ENCODE peak calls at places on chromosomes 12 and 14, in eight cellular contexts. One of them, this sample, is unnamed.

GRCh38 chr12:68245071-68246021 is 8.1 kb downstream of the IL22 start:
- DNase-seq in endothelial cell: no peak
- DNase-seq in retinal pigment epithelial cell: no peak
- DNase-seq in OCI-LY7: no peak
- DNase-seq in Caco-2: no peak
- DNase-seq in foreskin fibroblast: no peak
- DNase-seq in GM23338: no peak
- DNase-seq in lower lobe of right lung: no peak
- DNase-seq in this sample: no peak

GRCh38 chr14:64758025-64758521 is 53.8 kb downstream of the PLEKHG3 start:
- DNase-seq in retinal pigment epithelial cell: no peak
- DNase-seq in GM23338: peak
- DNase-seq in Caco-2: peak
- DNase-seq in endothelial cell: no peak
- DNase-seq in foreskin fibroblast: no peak
- DNase-seq in OCI-LY7: no peak
- DNase-seq in lower lobe of right lung: peak
- DNase-seq in this sample: no peak

GRCh38 chr14:93219103-93219726 is 12.2 kb downstream of the UBR7 start:
- DNase-seq in retinal pigment epithelial cell: no peak
- DNase-seq in foreskin fibroblast: peak
- DNase-seq in lower lobe of right lung: no peak
- DNase-seq in Caco-2: peak
- DNase-seq in endothelial cell: no peak
- DNase-seq in OCI-LY7: peak
- DNase-seq in GM23338: peak
- DNase-seq in this sample: peak

GRCh38 chr12:92538970-92539749 is 163.6 kb upstream of the PLEKHG7 start:
- DNase-seq in foreskin fibroblast: peak
- DNase-seq in GM23338: no peak
- DNase-seq in retinal pigment epithelial cell: no peak
- DNase-seq in lower lobe of right lung: no peak
- DNase-seq in endothelial cell: no peak
- DNase-seq in OCI-LY7: peak
- DNase-seq in Caco-2: no peak
- DNase-seq in this sample: peak

GRCh38 chr14:89276424-89276975 is 140.5 kb downstream of the FOXN3 start:
- DNase-seq in endothelial cell: no peak
- DNase-seq in Caco-2: no peak
- DNase-seq in retinal pigment epithelial cell: no peak
- DNase-seq in OCI-LY7: no peak
- DNase-seq in GM23338: no peak
- DNase-seq in lower lobe of right lung: peak
- DNase-seq in foreskin fibroblast: no peak
- DNase-seq in this sample: peak

GRCh38 chr14:78902010-78902623 is 731.9 kb downstream of the NRXN3 start:
- DNase-seq in OCI-LY7: peak
- DNase-seq in lower lobe of right lung: no peak
- DNase-seq in retinal pigment epithelial cell: peak
- DNase-seq in foreskin fibroblast: peak
- DNase-seq in GM23338: peak
- DNase-seq in Caco-2: peak
- DNase-seq in endothelial cell: peak
- DNase-seq in this sample: no peak

GRCh38 chr12:85424581-85425348 is 144.7 kb downstream of the ALX1 start:
- DNase-seq in foreskin fibroblast: peak
- DNase-seq in OCI-LY7: peak
- DNase-seq in endothelial cell: peak
- DNase-seq in lower lobe of right lung: no peak
- DNase-seq in Caco-2: peak
- DNase-seq in GM23338: peak
- DNase-seq in retinal pigment epithelial cell: no peak
- DNase-seq in this sample: peak

GRCh38 chr14:51006781-51007211 is 62.5 kb upstream of the PYGL start:
- DNase-seq in foreskin fibroblast: peak
- DNase-seq in retinal pigment epithelial cell: peak
- DNase-seq in Caco-2: no peak
- DNase-seq in GM23338: no peak
- DNase-seq in endothelial cell: no peak
- DNase-seq in lower lobe of right lung: no peak
- DNase-seq in OCI-LY7: no peak
- DNase-seq in this sample: no peak

GRCh38 chr14:26200675-26201074 is 397.2 kb downstream of the NOVA1 start:
- DNase-seq in foreskin fibroblast: no peak
- DNase-seq in Caco-2: no peak
- DNase-seq in GM23338: no peak
- DNase-seq in OCI-LY7: no peak
- DNase-seq in retinal pigment epithelial cell: peak
- DNase-seq in lower lobe of right lung: no peak
- DNase-seq in endothelial cell: no peak
- DNase-seq in this sample: no peak

GRCh38 chr12:1929241-1929984 is 11.0 kb upstream of the CACNA2D4 start:
- DNase-seq in retinal pigment epithelial cell: no peak
- DNase-seq in foreskin fibroblast: no peak
- DNase-seq in lower lobe of right lung: peak
- DNase-seq in GM23338: no peak
- DNase-seq in endothelial cell: no peak
- DNase-seq in OCI-LY7: peak
- DNase-seq in Caco-2: peak
- DNase-seq in this sample: no peak

GRCh38 chr12:75908961-75909699 is 122.4 kb downstream of the PHLDA1 start:
- DNase-seq in foreskin fibroblast: peak
- DNase-seq in lower lobe of right lung: peak
- DNase-seq in Caco-2: no peak
- DNase-seq in endothelial cell: peak
- DNase-seq in OCI-LY7: no peak
- DNase-seq in retinal pigment epithelial cell: no peak
- DNase-seq in GM23338: no peak
- DNase-seq in this sample: no peak

GRCh38 chr14:90179809-90180779 is 76.3 kb upstream of the PSMC1 start:
- DNase-seq in endothelial cell: no peak
- DNase-seq in retinal pigment epithelial cell: no peak
- DNase-seq in Caco-2: no peak
- DNase-seq in lower lobe of right lung: no peak
- DNase-seq in GM23338: no peak
- DNase-seq in OCI-LY7: no peak
- DNase-seq in foreskin fibroblast: no peak
- DNase-seq in this sample: no peak

GRCh38 chr14:94001501-94002396 is 4.6 kb downstream of the CCDC197 start:
- DNase-seq in Caco-2: peak
- DNase-seq in retinal pigment epithelial cell: no peak
- DNase-seq in GM23338: peak
- DNase-seq in endothelial cell: peak
- DNase-seq in lower lobe of right lung: peak
- DNase-seq in OCI-LY7: peak
- DNase-seq in foreskin fibroblast: peak
- DNase-seq in this sample: peak

DNA sequence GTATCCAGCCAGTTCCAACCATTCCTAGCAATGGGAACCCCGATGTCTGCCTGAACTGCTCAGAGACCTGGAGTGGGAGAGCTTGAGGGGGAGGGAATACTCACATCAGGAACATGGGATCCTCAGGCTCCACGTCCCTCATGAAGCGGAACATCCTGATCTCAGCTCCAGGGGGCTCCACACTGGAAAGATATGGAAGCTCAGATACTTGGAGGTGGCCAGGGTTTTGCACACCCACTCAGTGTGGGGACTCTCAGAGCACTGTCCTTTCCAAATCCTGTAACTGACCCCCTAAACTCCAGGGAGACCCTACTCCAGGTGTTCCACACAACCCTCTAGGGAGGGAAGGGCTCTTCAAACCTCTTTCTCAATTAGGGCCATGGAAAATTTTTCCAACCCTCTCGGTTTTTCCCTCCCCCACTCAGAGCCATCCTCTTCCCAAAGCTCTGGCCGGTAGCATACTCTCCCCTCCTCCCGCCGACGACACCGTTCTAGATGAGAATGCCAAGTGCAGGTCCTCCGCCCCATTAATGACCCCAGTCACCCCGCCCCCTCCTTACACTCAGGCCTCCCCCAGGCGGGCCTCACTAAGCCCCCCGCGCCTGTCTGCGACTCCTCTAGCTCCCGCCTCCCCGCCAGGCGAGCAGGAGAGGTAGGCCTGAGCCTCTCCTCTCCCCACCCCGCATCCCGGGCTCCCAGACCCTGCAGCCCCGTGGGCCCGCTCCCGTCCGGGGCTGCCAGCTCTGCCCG is 585 bp downstream of the MLF2 start:
- DNase-seq in endothelial cell: peak
- DNase-seq in GM23338: peak
- DNase-seq in Caco-2: peak
- DNase-seq in OCI-LY7: peak
- DNase-seq in retinal pigment epithelial cell: no peak
- DNase-seq in lower lobe of right lung: no peak
- DNase-seq in foreskin fibroblast: no peak
- DNase-seq in this sample: no peak
- TF ChIP-seq CTCF in endothelial cell: peak
- TF ChIP-seq CTCF in GM23338: peak
- TF ChIP-seq CTCF in Caco-2: peak
- TF ChIP-seq CTCF in OCI-LY7: peak
- TF ChIP-seq CTCF in retinal pigment epithelial cell: peak
- TF ChIP-seq CTCF in lower lobe of right lung: peak
- TF ChIP-seq CTCF in foreskin fibroblast: peak
- TF ChIP-seq CTCF in this sample: no peak

DNA sequence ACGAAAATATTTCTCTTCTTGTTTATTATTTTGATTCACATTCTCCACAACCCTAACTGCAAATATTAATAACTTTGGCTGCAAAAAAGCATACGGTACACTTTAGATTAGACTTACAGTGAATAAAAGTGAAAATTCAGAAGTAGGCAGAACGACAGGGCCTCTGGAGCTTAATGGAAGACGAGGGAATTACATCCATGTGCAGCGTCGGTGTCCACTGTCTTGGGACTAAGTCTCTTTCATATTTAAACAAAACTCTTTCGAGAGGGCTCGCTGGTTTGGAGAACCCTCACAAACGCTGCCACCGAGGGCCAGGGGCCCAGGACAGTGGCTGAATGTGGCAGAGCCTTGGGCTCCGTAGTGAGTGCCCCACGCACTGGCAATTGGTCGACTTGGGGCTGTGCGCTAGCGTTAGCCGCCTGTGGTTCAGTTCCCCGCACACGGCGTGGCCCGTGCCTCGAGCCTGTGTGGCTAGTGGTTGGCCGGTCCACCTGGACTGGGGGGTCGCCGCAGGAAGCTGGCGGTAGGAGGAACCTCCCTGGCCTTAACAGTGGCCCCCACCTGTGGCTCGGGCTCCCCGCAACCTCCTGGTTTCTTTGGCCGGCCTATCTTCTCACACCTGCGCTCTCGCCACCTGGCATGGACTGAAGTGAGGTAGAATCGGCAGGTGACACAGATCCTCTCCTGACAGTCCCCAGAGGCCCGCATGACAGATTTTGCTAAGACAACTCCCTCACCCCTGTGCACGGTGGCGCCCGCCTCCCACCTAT is 739 bp upstream of the PAX9 start:
- DNase-seq in foreskin fibroblast: no peak
- DNase-seq in GM23338: peak
- DNase-seq in retinal pigment epithelial cell: no peak
- DNase-seq in OCI-LY7: peak
- DNase-seq in Caco-2: peak
- DNase-seq in lower lobe of right lung: no peak
- DNase-seq in endothelial cell: no peak
- DNase-seq in this sample: peak
- TF ChIP-seq CTCF in foreskin fibroblast: no peak
- TF ChIP-seq CTCF in GM23338: peak
- TF ChIP-seq CTCF in retinal pigment epithelial cell: no peak
- TF ChIP-seq CTCF in OCI-LY7: no peak
- TF ChIP-seq CTCF in Caco-2: no peak
- TF ChIP-seq CTCF in lower lobe of right lung: no peak
- TF ChIP-seq CTCF in endothelial cell: no peak
- TF ChIP-seq CTCF in this sample: no peak

DNA sequence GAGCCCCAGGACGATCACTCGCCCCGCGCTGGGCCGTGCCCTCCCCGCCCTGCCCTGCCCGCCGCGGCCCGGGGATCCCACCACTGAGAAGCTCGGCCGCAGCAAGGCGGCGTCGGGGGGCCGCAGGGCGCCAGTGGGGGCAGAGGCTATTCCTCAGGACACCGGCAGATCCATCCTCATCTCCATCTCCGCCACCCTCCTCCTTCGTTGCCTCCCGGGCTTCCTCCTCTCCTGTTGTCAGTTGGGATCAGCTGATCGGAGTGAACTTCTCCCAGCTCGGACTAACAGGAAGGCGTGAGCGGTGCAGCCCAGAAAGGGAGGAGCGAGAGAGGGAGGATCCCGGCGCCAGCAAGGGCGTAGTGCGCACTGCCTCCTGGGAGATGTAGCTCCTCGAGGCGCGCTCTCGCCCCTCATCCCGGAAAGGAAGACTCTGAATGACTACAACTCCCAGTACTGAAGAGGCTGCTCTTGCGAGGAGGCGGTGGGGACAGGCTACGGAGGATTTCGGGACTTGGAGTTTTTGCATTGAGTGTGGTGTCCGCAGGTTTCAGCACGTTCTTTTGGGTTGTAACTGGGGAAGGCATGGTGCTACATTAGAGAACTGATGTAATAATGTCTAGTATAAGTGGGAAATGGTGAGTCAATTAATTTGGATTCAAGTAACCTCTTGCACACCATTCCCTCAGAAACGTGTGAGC is at the start of gene ZFYVE1:
- DNase-seq in endothelial cell: peak
- DNase-seq in retinal pigment epithelial cell: peak
- DNase-seq in Caco-2: peak
- DNase-seq in lower lobe of right lung: peak
- DNase-seq in OCI-LY7: peak
- DNase-seq in GM23338: peak
- DNase-seq in foreskin fibroblast: peak
- DNase-seq in this sample: peak
- TF ChIP-seq CTCF in endothelial cell: no peak
- TF ChIP-seq CTCF in retinal pigment epithelial cell: no peak
- TF ChIP-seq CTCF in Caco-2: no peak
- TF ChIP-seq CTCF in lower lobe of right lung: no peak
- TF ChIP-seq CTCF in OCI-LY7: no peak
- TF ChIP-seq CTCF in GM23338: no peak
- TF ChIP-seq CTCF in foreskin fibroblast: no peak
- TF ChIP-seq CTCF in this sample: no peak

GRCh38 chr12:111204684-111205305 is 164.1 kb downstream of the PHETA1 start:
- DNase-seq in OCI-LY7: no peak
- DNase-seq in foreskin fibroblast: no peak
- DNase-seq in retinal pigment epithelial cell: no peak
- DNase-seq in endothelial cell: no peak
- DNase-seq in Caco-2: peak
- DNase-seq in GM23338: no peak
- DNase-seq in lower lobe of right lung: no peak
- DNase-seq in this sample: no peak
- TF ChIP-seq CTCF in OCI-LY7: no peak
- TF ChIP-seq CTCF in foreskin fibroblast: no peak
- TF ChIP-seq CTCF in retinal pigment epithelial cell: no peak
- TF ChIP-seq CTCF in endothelial cell: no peak
- TF ChIP-seq CTCF in Caco-2: no peak
- TF ChIP-seq CTCF in GM23338: no peak
- TF ChIP-seq CTCF in lower lobe of right lung: no peak
- TF ChIP-seq CTCF in this sample: no peak

GRCh38 chr12:98646165-98646764 is 1.2 kb downstream of the APAF1 start:
- DNase-seq in OCI-LY7: peak
- DNase-seq in retinal pigment epithelial cell: no peak
- DNase-seq in GM23338: no peak
- DNase-seq in foreskin fibroblast: no peak
- DNase-seq in Caco-2: no peak
- DNase-seq in lower lobe of right lung: no peak
- DNase-seq in endothelial cell: no peak
- DNase-seq in this sample: no peak
- TF ChIP-seq CTCF in OCI-LY7: peak
- TF ChIP-seq CTCF in retinal pigment epithelial cell: no peak
- TF ChIP-seq CTCF in GM23338: no peak
- TF ChIP-seq CTCF in foreskin fibroblast: no peak
- TF ChIP-seq CTCF in Caco-2: peak
- TF ChIP-seq CTCF in lower lobe of right lung: no peak
- TF ChIP-seq CTCF in endothelial cell: no peak
- TF ChIP-seq CTCF in this sample: no peak